ENCODE peak calls at places on chromosomes 1 and 21, in seven cellular contexts. I, U, Z, B, J, N and K are unnamed samples.

GRCh38 chr1:31859719-31860118 is 43.9 kb upstream of the SPOCD1 start:
- DNase-seq in B (no peak), Z (no peak), J (no peak), N (no peak), U (no peak), I (no peak), K (no peak)

GRCh38 chr1:225710804-225711203 is 57.9 kb upstream of the ENAH start:
- DNase-seq in J (peak), U (no peak), Z (no peak), B (no peak), I (no peak), N (peak), K (peak)

GRCh38 chr1:246317291-246317690 is 189.8 kb downstream of the SMYD3 start:
- DNase-seq in J (no peak), I (no peak), U (no peak), B (no peak), N (no peak), Z (no peak), K (no peak)

GRCh38 chr21:18529253-18529652 is 125.7 kb upstream of the TMPRSS15 start:
- DNase-seq in Z (no peak), U (no peak), J (no peak), B (no peak), I (no peak), N (peak), K (peak)

GRCh38 chr1:44630116-44630515 is 44.2 kb downstream of the TMEM53 start:
- DNase-seq in J (no peak), I (no peak), Z (no peak), N (peak), B (no peak), U (no peak), K (no peak)

GRCh38 chr1:109312978-109313775 is 6.4 kb upstream of the MYBPHL start:
- DNase-seq in B (no peak), N (no peak), J (no peak), Z (no peak), I (no peak), U (no peak), K (peak)

GRCh38 chr1:60918867-60919266 is 163.5 kb upstream of the NFIA start:
- DNase-seq in I (no peak), U (no peak), Z (no peak), N (no peak), B (no peak), J (no peak), K (no peak)

GRCh38 chr1:185049670-185050069 is 4.3 kb downstream of the RNF2 start:
- DNase-seq in I (no peak), Z (no peak), B (no peak), J (no peak), N (no peak), U (no peak), K (no peak)